ENCODE peak calls at places on chromosomes 5 and 9, in eight cellular contexts. Y is upper lobe of right lung, R is HFF-Myc, E is fibroblast of mammary gland, S is heart left ventricle, J is thyroid gland, N is A549, K is adrenal gland. O is an unnamed sample.
A peak's percentile ranks its signal among the peaks of the same experiment; 100 is the strongest.

GRCh38 chr5:180594311-180595045 is 3.2 kb upstream of the SCGB3A1 start:
- DNase-seq in J (no peak), Y (no peak), E (no peak), K (no peak), R (no peak), N (no peak), S (peak; percentile 51), O (no peak)

GRCh38 chr5:68685861-68686260 is 408.0 kb upstream of the SLC30A5 start:
- DNase-seq in E (no peak), K (no peak), N (no peak), R (no peak), J (no peak), S (no peak), Y (no peak), O (no peak)

GRCh38 chr9:125621170-125621569 is 85.8 kb downstream of the MAPKAP1 start:
- DNase-seq in N (no peak), S (no peak), Y (no peak), E (no peak), J (no peak), R (no peak), K (no peak), O (no peak)

GRCh38 chr9:105858284-105858683 is 163.9 kb downstream of the TMEM38B start:
- DNase-seq in E (no peak), J (no peak), R (no peak), S (no peak), K (no peak), Y (no peak), N (no peak), O (no peak)

GRCh38 chr5:136799806-136800372 is 434.5 kb upstream of the TRPC7 start:
- DNase-seq in N (no peak), E (no peak), K (no peak), J (no peak), R (no peak), Y (no peak), S (no peak), O (no peak)

GRCh38 chr5:150410524-150411244 is 2.0 kb downstream of the CD74 start:
- DNase-seq in E (peak; percentile 73), K (peak; percentile 82), R (peak; percentile 40), J (peak; percentile 76), S (no peak), N (peak; percentile 62), Y (no peak), O (peak; percentile 87)

GRCh38 chr9:27053369-27054057 is 48.0 kb upstream of the LRRC19 start:
- DNase-seq in N (peak; percentile 32), J (no peak), Y (no peak), R (no peak), K (no peak), E (no peak), S (no peak), O (peak; percentile 55)

GRCh38 chr9:37976714-37977477 is 73.0 kb upstream of the SLC25A51 start:
- DNase-seq in R (no peak), E (peak; percentile 93), Y (no peak), N (no peak), J (no peak), S (peak; percentile 38), K (peak; percentile 89), O (peak; percentile 94)

GRCh38 chr5:113606298-113607134 is 93.0 kb downstream of the YTHDC2 start:
- DNase-seq in Y (no peak), N (peak; percentile 48), K (peak; percentile 31), S (peak; percentile 63), E (peak; percentile 60), J (peak; percentile 32), R (peak; percentile 38), O (peak; percentile 79)

GRCh38 chr9:87464110-87464991 is 33.3 kb upstream of the DAPK1 start:
- DNase-seq in S (no peak), K (no peak), E (peak; percentile 16), Y (no peak), J (peak; percentile 30), N (no peak), R (no peak), O (peak; percentile 2)

DNA sequence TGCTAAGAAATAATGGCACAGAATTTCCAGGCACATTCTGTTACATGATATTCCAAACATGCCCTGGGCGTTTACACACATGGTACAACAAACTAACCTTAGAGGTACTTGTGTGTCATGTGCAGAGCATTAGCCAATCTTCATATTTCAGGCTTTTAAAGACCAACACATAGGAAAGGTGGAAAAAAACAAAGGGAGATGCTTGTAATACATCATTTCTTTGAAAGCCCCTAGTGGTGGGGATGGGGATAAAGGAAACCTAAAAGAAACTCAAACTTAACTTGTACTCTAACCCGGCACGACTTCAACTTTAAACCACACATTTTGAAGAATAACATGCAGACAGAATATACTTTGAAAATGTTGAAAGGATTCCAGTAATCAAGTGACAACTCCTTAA is 133.6 kb downstream of the PTPRD start:
- DNase-seq in E (peak; percentile 1), N (peak; percentile 9), K (no peak), R (no peak), Y (no peak), J (no peak), S (no peak), O (peak; percentile 7)
- TF ChIP-seq CTCF in E (peak; percentile 18), N (no peak), K (no peak), R (peak; percentile 11), Y (no peak), J (no peak), S (no peak), O (peak; percentile 29)

DNA sequence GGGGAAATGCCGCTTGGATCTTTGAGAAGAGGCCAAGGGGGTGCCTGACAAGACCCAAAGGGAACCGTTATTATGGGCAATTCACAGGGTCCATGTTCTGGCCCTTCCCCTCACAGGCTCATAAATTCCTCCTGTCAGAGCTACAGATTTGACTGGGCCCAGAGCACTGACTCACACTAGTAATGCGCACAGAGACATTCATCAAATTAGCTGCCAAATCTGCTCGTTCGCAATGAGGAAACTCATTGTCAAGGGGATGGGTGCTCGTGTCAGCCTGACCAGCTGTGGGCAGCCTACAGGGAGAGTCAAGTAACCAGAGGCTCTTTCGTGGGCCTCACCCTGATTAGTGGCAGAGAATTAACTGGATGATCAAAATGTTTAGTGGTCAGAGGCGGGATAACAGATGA is 377.4 kb downstream of the ACTL7B start:
- DNase-seq in R (peak; percentile 54), N (peak; percentile 73), J (no peak), E (peak; percentile 99), K (peak; percentile 72), Y (no peak), S (no peak), O (peak; percentile 90)
- H3K4me3 ChIP-seq in R (no peak overlapping the region), N (peak overlapping the region; percentile 3), J (no peak overlapping the region), E (no peak overlapping the region), K (no peak overlapping the region), Y (no peak overlapping the region), S (no peak overlapping the region), O (no peak overlapping the region)

GRCh38 chr9:6907772-6908381 is 150.1 kb downstream of the KDM4C start:
- DNase-seq in J (no peak), R (no peak), N (peak; percentile 49), E (peak; percentile 58), Y (no peak), K (no peak), S (no peak), O (peak; percentile 73)
- TF ChIP-seq CTCF in J (no peak), R (peak; percentile 52), N (peak; percentile 88), E (peak; percentile 90), Y (peak; percentile 56), K (peak; percentile 82), S (peak; percentile 49), O (peak; percentile 80)

GRCh38 chr9:131279196-131279926 is 3.1 kb upstream of the FAM78A start:
- DNase-seq in Y (no peak), K (no peak), S (no peak), E (no peak), N (no peak), R (no peak), J (no peak), O (no peak)
- H3K4me3 ChIP-seq in Y (no peak overlapping the region), K (no peak overlapping the region), S (peak overlapping the region; percentile 17), E (no peak overlapping the region), N (no peak overlapping the region), R (no peak overlapping the region), J (no peak overlapping the region), O (no peak overlapping the region)

DNA sequence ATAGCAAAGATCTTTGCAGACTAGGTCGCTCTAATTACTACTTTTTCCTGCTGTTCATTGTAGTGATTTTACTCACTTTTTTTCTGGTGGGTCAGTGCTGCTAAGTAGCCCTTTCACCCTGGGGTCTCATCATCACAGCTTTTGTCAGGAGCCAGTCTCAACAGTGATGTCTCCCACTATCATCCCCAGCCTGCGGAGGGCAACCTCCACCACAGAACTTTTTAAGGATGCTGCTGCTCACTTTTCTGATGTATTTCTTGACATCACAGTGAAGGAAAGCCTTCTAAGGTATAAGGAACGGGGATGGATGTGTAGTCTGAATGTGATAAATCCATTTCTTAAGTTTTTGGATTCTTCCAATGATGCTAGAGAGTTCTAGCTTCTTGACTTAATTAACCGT is 242.5 kb upstream of the RIOK2 start:
- DNase-seq in K (no peak), J (no peak), Y (no peak), S (no peak), N (no peak), R (no peak), E (peak; percentile 30), O (peak; percentile 43)
- TF ChIP-seq CTCF in K (no peak), J (no peak), Y (peak; percentile 6), S (no peak), N (no peak), R (peak; percentile 43), E (peak; percentile 36), O (peak; percentile 70)

GRCh38 chr9:95574176-95574575 is 57.4 kb upstream of the PTCH1 start:
- DNase-seq in Y (no peak), N (peak; percentile 14), S (no peak), R (no peak), E (no peak), K (no peak), J (no peak), O (no peak)

GRCh38 chr9:95572370-95573151 is 55.8 kb upstream of the PTCH1 start:
- DNase-seq in Y (no peak), N (no peak), S (no peak), K (no peak), J (no peak), R (peak; percentile 37), E (peak; percentile 80), O (no peak)

GRCh38 chr9:95573463-95573862 is 56.7 kb upstream of the PTCH1 start:
- DNase-seq in S (no peak), Y (no peak), E (no peak), K (no peak), R (no peak), N (no peak), J (no peak), O (no peak)

GRCh38 chr9:95570646-95571045 is 53.9 kb upstream of the PTCH1 start:
- DNase-seq in R (no peak), Y (no peak), N (no peak), E (no peak), S (no peak), K (no peak), J (no peak), O (peak; percentile 20)

GRCh38 chr9:95570150-95570549 is 53.4 kb upstream of the PTCH1 start:
- DNase-seq in N (no peak), K (no peak), S (no peak), J (no peak), E (peak; percentile 6), Y (no peak), R (no peak), O (peak; percentile 43)
- H3K4me3 ChIP-seq in N (no peak overlapping the region), K (no peak overlapping the region), S (peak overlapping the region; percentile 16), J (no peak overlapping the region), E (no peak overlapping the region), Y (peak overlapping the region; percentile 36), R (peak overlapping the region; percentile 7), O (peak overlapping the region; percentile 43)

O was measured in choroid plexus epithelial cell.